ENCODE peak calls at places on chromosome 17, in seven cellular contexts. N, X, W, R, P, H and F are unnamed samples. For H3K4me1, the result is how much of the 10 kb centered on the place peaks cover.

GRCh38 chr17:42436401-42436800 is 13.3 kb upstream of the CAVIN1 start:
- DNase-seq in N (peak), X (no peak), W (no peak), R (peak), P (no peak), H (no peak), F (peak)

GRCh38 chr17:7834554-7834890 is 505 bp downstream of the KDM6B start:
- DNase-seq in N (peak), X (peak), W (peak), R (peak), P (peak), H (peak), F (peak)

GRCh38 chr17:76179496-76180467 is 38.7 kb upstream of the FOXJ1 start:
- DNase-seq in N (peak), X (peak), W (no peak), R (no peak), P (no peak), H (no peak), F (no peak)

GRCh38 chr17:49552070-49552751 is 23.5 kb upstream of the NXPH3 start:
- DNase-seq in N (no peak), X (no peak), W (no peak), R (peak), P (peak), H (no peak), F (no peak)

GRCh38 chr17:43695968-43696865 is 34.5 kb upstream of the MEOX1 start:
- DNase-seq in N (no peak), X (no peak), W (no peak), R (no peak), P (no peak), H (peak), F (peak)

GRCh38 chr17:8552582-8553320 is 77.8 kb downstream of the MYH10 start:
- DNase-seq in N (no peak), X (no peak), W (no peak), R (no peak), P (no peak), H (no peak), F (no peak)

GRCh38 chr17:17320911-17321220 is 17.7 kb downstream of the NT5M start:
- DNase-seq in N (peak), X (no peak), W (peak), R (no peak), P (peak), H (no peak), F (no peak)

GRCh38 chr17:73559532-73559931 is 84.7 kb downstream of the SDK2 start:
- DNase-seq in N (no peak), X (no peak), W (no peak), R (no peak), P (no peak), H (no peak), F (no peak)

GRCh38 chr17:16286947-16287562 is 66.2 kb downstream of the CENPV start:
- DNase-seq in N (no peak), X (no peak), W (peak), R (no peak), P (no peak), H (peak), F (peak)

GRCh38 chr17:49578963-49579500 is 3.4 kb downstream of the NXPH3 start:
- DNase-seq in N (no peak), X (no peak), W (no peak), R (no peak), P (no peak), H (no peak), F (no peak)

GRCh38 chr17:9809409-9809808 is 12.5 kb downstream of the GSG1L2 start:
- DNase-seq in N (no peak), X (no peak), W (no peak), R (no peak), P (no peak), H (no peak), F (no peak)

GRCh38 chr17:20184191-20184590 is 175.0 kb downstream of the SPECC1 start:
- DNase-seq in N (no peak), X (no peak), W (no peak), R (no peak), P (no peak), H (no peak), F (no peak)

GRCh38 chr17:20174588-20175265 is 165.6 kb downstream of the SPECC1 start:
- DNase-seq in N (no peak), X (no peak), W (no peak), R (no peak), P (no peak), H (no peak), F (no peak)

GRCh38 chr17:27547301-27547683 is 83.7 kb upstream of the LGALS9 start:
- DNase-seq in N (peak), X (no peak), W (no peak), R (no peak), P (no peak), H (no peak), F (no peak)

GRCh38 chr17:27546624-27547300 is 84.2 kb upstream of the LGALS9 start:
- DNase-seq in N (no peak), X (no peak), W (no peak), R (no peak), P (no peak), H (no peak), F (no peak)

GRCh38 chr17:27543958-27544349 is 87.0 kb upstream of the LGALS9 start:
- DNase-seq in N (no peak), X (no peak), W (peak), R (no peak), P (no peak), H (no peak), F (no peak)

GRCh38 chr17:27544350-27545131 is 86.4 kb upstream of the LGALS9 start:
- DNase-seq in N (peak), X (peak), W (no peak), R (no peak), P (no peak), H (no peak), F (no peak)

GRCh38 chr17:27545562-27546229 is 85.3 kb upstream of the LGALS9 start:
- DNase-seq in N (no peak), X (no peak), W (no peak), R (no peak), P (no peak), H (no peak), F (no peak)
- H3K4me1 ChIP-seq in N (under half), X (under half), W (under half), R (under half), P (under half), H (under half), F (under half)

GRCh38 chr17:70622382-70623260 is 453.3 kb downstream of the KCNJ2 start:
- DNase-seq in N (no peak), X (no peak), W (peak), R (no peak), P (peak), H (peak), F (peak)
- TF ChIP-seq CTCF in N (peak), X (peak), W (no peak), R (no peak), P (peak), H (peak), F (peak)

GRCh38 chr17:38667787-38668122 is 7.0 kb downstream of the EPOP start:
- DNase-seq in N (no peak), X (no peak), W (no peak), R (no peak), P (no peak), H (no peak), F (no peak)
- H3K4me3 ChIP-seq in N (no peak), X (no peak), W (no peak), R (no peak), P (no peak), H (no peak), F (no peak)

GRCh38 chr17:48025904-48026502 is 11.6 kb downstream of the COPZ2 start:
- DNase-seq in N (no peak), X (no peak), W (peak), R (no peak), P (no peak), H (no peak), F (no peak)
- H3K4me1 ChIP-seq in N (under half), X (under half), W (under half), R (half or more), P (under half), H (under half), F (under half)

GRCh38 chr17:46060461-46060860 is 61.4 kb downstream of the STH start:
- DNase-seq in N (no peak), X (no peak), W (no peak), R (no peak), P (no peak), H (no peak), F (no peak)

GRCh38 chr17:46064460-46064859 is 65.4 kb downstream of the STH start:
- DNase-seq in N (no peak), X (no peak), W (no peak), R (no peak), P (no peak), H (no peak), F (no peak)

GRCh38 chr17:46063239-46063638 is 64.2 kb downstream of the STH start:
- DNase-seq in N (no peak), X (no peak), W (no peak), R (no peak), P (no peak), H (no peak), F (no peak)

GRCh38 chr17:46059457-46059856 is 60.4 kb downstream of the STH start:
- DNase-seq in N (no peak), X (no peak), W (no peak), R (no peak), P (no peak), H (no peak), F (no peak)

GRCh38 chr17:46061435-46061834 is 62.4 kb downstream of the STH start:
- DNase-seq in N (no peak), X (no peak), W (no peak), R (no peak), P (no peak), H (no peak), F (no peak)
- TF ChIP-seq CTCF in N (no peak), X (peak), W (no peak), R (no peak), P (peak), H (peak), F (no peak)

GRCh38 chr17:37741334-37742113 is 3.3 kb downstream of the HNF1B start:
- DNase-seq in N (no peak), X (no peak), W (no peak), R (no peak), P (no peak), H (no peak), F (no peak)
- H3K4me3 ChIP-seq in N (no peak), X (no peak), W (peak), R (peak), P (peak), H (peak), F (peak)

GRCh38 chr17:29063992-29064391 is 21.1 kb downstream of the PIPOX start:
- DNase-seq in N (no peak), X (no peak), W (no peak), R (no peak), P (no peak), H (no peak), F (no peak)
- H3K4me1 ChIP-seq in N (under half), X (under half), W (under half), R (under half), P (under half), H (under half), F (under half)

GRCh38 chr17:2094891-2095535 is 40.1 kb downstream of the HIC1 start:
- DNase-seq in N (no peak), X (no peak), W (no peak), R (peak), P (peak), H (peak), F (peak)
- TF ChIP-seq CTCF in N (peak), X (peak), W (no peak), R (peak), P (peak), H (peak), F (peak)

DNA sequence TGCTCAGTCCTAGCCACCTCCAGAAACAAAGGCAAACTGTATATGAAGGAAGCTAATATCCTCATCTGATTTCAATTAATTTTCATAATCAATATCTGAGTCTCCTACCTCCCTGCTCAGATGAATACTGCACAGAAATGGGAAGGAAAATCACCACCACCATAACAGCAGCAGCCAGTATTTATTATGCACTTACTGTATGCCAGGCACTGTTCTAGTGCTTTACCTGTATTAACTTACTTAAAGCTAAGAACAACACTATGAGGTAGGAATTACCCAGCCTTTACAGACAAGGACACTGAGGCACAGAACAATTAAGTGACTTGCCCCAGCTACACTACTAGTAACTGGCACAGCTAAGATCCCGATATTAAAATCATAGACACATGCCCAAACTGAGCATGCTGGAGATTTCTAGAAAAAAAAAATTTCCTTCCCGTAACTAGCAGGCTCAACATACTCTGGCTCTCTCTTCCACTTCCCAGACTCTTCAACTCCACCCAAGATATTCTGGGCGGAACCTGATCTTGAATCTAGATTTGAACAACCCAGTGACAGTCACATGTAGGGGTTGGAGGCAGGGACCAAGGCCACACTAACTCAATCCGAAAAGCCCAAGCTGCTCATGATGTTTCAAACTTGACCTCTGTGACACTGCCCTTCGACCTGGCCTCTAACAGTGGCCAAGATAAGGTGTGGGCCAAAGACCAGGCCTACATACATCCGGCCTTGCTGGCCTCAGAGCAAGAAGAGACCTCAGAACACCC is 3.9 kb downstream of the TRIM25 start:
- DNase-seq in N (peak), X (no peak), W (no peak), R (no peak), P (peak), H (no peak), F (no peak)
- H3K4me3 ChIP-seq in N (peak), X (peak), W (no peak), R (peak), P (peak), H (peak), F (no peak)